ENCODE peak calls at places on chromosomes 12 and 14, in seven cellular contexts. B, F, X, T, Q, M and E are unnamed samples.

GRCh38 chr14:74134484-74134883 is 49.7 kb downstream of the LIN52 start:
- DNase-seq in T (no peak), B (no peak), F (no peak), M (no peak), X (no peak), Q (no peak), E (no peak)

GRCh38 chr14:99173086-99173485 is 98.9 kb downstream of the BCL11B start:
- DNase-seq in T (no peak), X (no peak), F (no peak), M (no peak), B (no peak), Q (no peak), E (no peak)

GRCh38 chr12:54997914-54998507 is 13.4 kb upstream of the TESPA1 start:
- DNase-seq in X (no peak), B (no peak), Q (no peak), T (no peak), F (no peak), M (no peak), E (no peak)

GRCh38 chr12:107337354-107338095 is 244.2 kb upstream of the CRY1 start:
- DNase-seq in T (no peak), X (no peak), M (peak), Q (no peak), B (no peak), F (no peak), E (no peak)

GRCh38 chr14:65704850-65705249 is 292.3 kb downstream of the FUT8 start:
- DNase-seq in F (no peak), T (peak), M (peak), B (no peak), X (no peak), Q (no peak), E (no peak)

GRCh38 chr14:23056956-23057756 is at the start of gene CDH24:
- DNase-seq in X (peak), B (peak), Q (peak), T (no peak), F (peak), M (peak), E (peak)

GRCh38 chr12:86006727-86007126 is 132.6 kb downstream of the NTS start:
- DNase-seq in F (no peak), B (no peak), T (no peak), X (no peak), Q (no peak), M (no peak), E (no peak)

GRCh38 chr14:63642229-63642611 is 549 bp upstream of the WDR89 start:
- DNase-seq in F (peak), X (peak), Q (peak), B (peak), M (peak), T (peak), E (peak)

GRCh38 chr14:24368562-24369252 is 723 bp downstream of the NFATC4 start:
- DNase-seq in M (peak), Q (peak), F (peak), X (peak), T (no peak), B (peak), E (no peak)

GRCh38 chr12:93803408-93803807 is 126.2 kb downstream of the CRADD start:
- DNase-seq in F (no peak), Q (no peak), T (no peak), X (no peak), M (peak), B (no peak), E (peak)

GRCh38 chr14:101288436-101289229 is 272.7 kb upstream of the DIO3 start:
- DNase-seq in X (no peak), Q (no peak), M (no peak), B (no peak), T (no peak), F (no peak), E (no peak)

GRCh38 chr14:68395585-68395984 is 397.3 kb downstream of the ZFP36L1 start:
- DNase-seq in B (no peak), Q (no peak), X (no peak), F (no peak), T (no peak), M (peak), E (no peak)

GRCh38 chr14:23185046-23185445 is 1.6 kb upstream of the SLC7A8 start:
- DNase-seq in Q (no peak), B (no peak), X (no peak), M (peak), F (no peak), T (no peak), E (no peak)

GRCh38 chr12:45543887-45544286 is 185.6 kb upstream of the ARID2 start:
- DNase-seq in B (peak), T (peak), M (peak), X (no peak), Q (peak), F (peak), E (peak)

GRCh38 chr12:55002355-55002754 is 17.4 kb upstream of the NEUROD4 start:
- DNase-seq in T (no peak), M (no peak), X (no peak), Q (no peak), F (no peak), B (no peak), E (no peak)

GRCh38 chr12:111792155-111792876 is 25.6 kb downstream of the ALDH2 start:
- DNase-seq in X (no peak), B (no peak), F (no peak), M (no peak), Q (no peak), T (no peak), E (no peak)

GRCh38 chr12:6326316-6326959 is 15.4 kb downstream of the TNFRSF1A start:
- DNase-seq in Q (no peak), T (no peak), F (peak), X (peak), B (peak), M (peak), E (no peak)

GRCh38 chr12:92332552-92332951 is 186.9 kb upstream of the BTG1 start:
- DNase-seq in X (no peak), M (no peak), T (no peak), F (no peak), B (no peak), Q (no peak), E (no peak)

GRCh38 chr12:106080111-106080732 is 58.5 kb downstream of the NUAK1 start:
- DNase-seq in X (no peak), F (no peak), Q (no peak), T (no peak), M (peak), B (no peak), E (no peak)

GRCh38 chr14:52692248-52692962 is 3.0 kb downstream of the ERO1A start:
- DNase-seq in Q (peak), M (peak), X (no peak), F (no peak), B (no peak), T (no peak), E (no peak)

GRCh38 chr12:83016226-83016835 is 329.6 kb downstream of the TMTC2 start:
- DNase-seq in F (no peak), T (no peak), B (no peak), X (no peak), Q (no peak), M (peak), E (no peak)

GRCh38 chr12:130673036-130673705 is 42.9 kb downstream of the RIMBP2 start:
- DNase-seq in Q (no peak), F (no peak), T (no peak), B (no peak), M (no peak), X (peak), E (no peak)

GRCh38 chr12:19450362-19450761 is 11.1 kb downstream of the AEBP2 start:
- DNase-seq in F (no peak), T (no peak), B (no peak), Q (no peak), X (no peak), M (no peak), E (no peak)

GRCh38 chr12:12964255-12964654 is 12.3 kb upstream of the GPRC5D start:
- DNase-seq in X (no peak), B (no peak), Q (no peak), M (no peak), T (no peak), F (no peak), E (no peak)

GRCh38 chr12:118055144-118055557 is 5.8 kb downstream of the WSB2 start:
- DNase-seq in B (peak), X (peak), M (no peak), T (peak), F (peak), Q (peak), E (peak)

GRCh38 chr14:75835156-75836141 is 146.3 kb downstream of the TGFB3 start:
- DNase-seq in T (no peak), X (no peak), F (no peak), M (no peak), B (no peak), Q (no peak), E (no peak)

GRCh38 chr12:5616854-5617253 is 184.9 kb downstream of the NTF3 start:
- DNase-seq in M (no peak), Q (no peak), B (no peak), T (no peak), F (no peak), X (no peak), E (no peak)

GRCh38 chr12:27334052-27334720 is 1.6 kb downstream of the BMAL2 start:
- DNase-seq in Q (no peak), F (no peak), B (no peak), T (no peak), X (no peak), M (no peak), E (peak)